ENCODE peak calls at places on chromosome 1, in six cellular contexts. E is GM23248, P is left ventricle myocardium inferior, N is kidney, Y is epithelial cell of prostate, B is mammary epithelial cell. U is an unnamed sample.

GRCh38 chr1:209710098-209710497 is 5.5 kb downstream of the HSD11B1 start:
- DNase-seq in E (peak; percentile 35), P (no peak), N (no peak), Y (no peak), B (no peak), U (no peak)

GRCh38 chr1:28365864-28366263 is 3.7 kb upstream of the PHACTR4 start:
- DNase-seq in E (no peak), P (no peak), N (no peak), Y (no peak), B (peak; percentile 67), U (peak; percentile 91)

GRCh38 chr1:111989531-111990025 is at the start of gene KCND3:
- DNase-seq in E (peak; percentile 66), P (peak; percentile 53), N (peak; percentile 77), Y (no peak), B (peak; percentile 18), U (no peak)

GRCh38 chr1:44895919-44896734 is 53.1 kb upstream of the PTCH2 start:
- DNase-seq in E (no peak), P (no peak), N (no peak), Y (no peak), B (no peak), U (no peak)

GRCh38 chr1:5901841-5902240 is 90.4 kb downstream of the NPHP4 start:
- DNase-seq in E (no peak), P (no peak), N (no peak), Y (no peak), B (no peak), U (no peak)

GRCh38 chr1:28591708-28592313 is at the start of gene RAB42:
- DNase-seq in E (peak; percentile 46), P (peak; percentile 52), N (no peak), Y (no peak), B (no peak), U (no peak)

GRCh38 chr1:154958681-154959447 is 2.7 kb downstream of the PYGO2 start:
- DNase-seq in E (no peak), P (no peak), N (peak; percentile 71), Y (no peak), B (no peak), U (no peak)

GRCh38 chr1:182337736-182338571 is 53.6 kb downstream of the GLUL start:
- DNase-seq in E (no peak), P (peak; percentile 25), N (no peak), Y (no peak), B (no peak), U (no peak)

GRCh38 chr1:109639841-109640184 is 16.1 kb upstream of the GSTM4 start:
- DNase-seq in E (no peak), P (no peak), N (peak; percentile 28), Y (no peak), B (no peak), U (no peak)

GRCh38 chr1:30851286-30851685 is 57.3 kb downstream of the SDC3 start:
- DNase-seq in E (no peak), P (no peak), N (no peak), Y (no peak), B (no peak), U (no peak)
- H3K27ac ChIP-seq in E (no peak overlapping the region), P (peak overlapping the region; percentile 69), N (no peak overlapping the region), Y (no peak overlapping the region), B (no peak overlapping the region), U (no peak overlapping the region)

GRCh38 chr1:231422798-231423309 is 767 bp upstream of the EGLN1 start:
- DNase-seq in E (no peak), P (no peak), N (no peak), Y (no peak), B (no peak), U (no peak)

GRCh38 chr1:231421616-231421970 is 494 bp downstream of the EGLN1 start:
- DNase-seq in E (peak; percentile 74), P (peak; percentile 44), N (peak; percentile 85), Y (no peak), B (peak; percentile 60), U (peak; percentile 57)

GRCh38 chr1:231423648-231424047 is 1.6 kb upstream of the EGLN1 start:
- DNase-seq in E (no peak), P (no peak), N (no peak), Y (no peak), B (no peak), U (peak; percentile 80)

GRCh38 chr1:231420959-231421615 is 1.0 kb downstream of the EGLN1 start:
- DNase-seq in E (peak; percentile 63), P (peak; percentile 48), N (peak; percentile 84), Y (no peak), B (peak; percentile 50), U (peak; percentile 45)

DNA sequence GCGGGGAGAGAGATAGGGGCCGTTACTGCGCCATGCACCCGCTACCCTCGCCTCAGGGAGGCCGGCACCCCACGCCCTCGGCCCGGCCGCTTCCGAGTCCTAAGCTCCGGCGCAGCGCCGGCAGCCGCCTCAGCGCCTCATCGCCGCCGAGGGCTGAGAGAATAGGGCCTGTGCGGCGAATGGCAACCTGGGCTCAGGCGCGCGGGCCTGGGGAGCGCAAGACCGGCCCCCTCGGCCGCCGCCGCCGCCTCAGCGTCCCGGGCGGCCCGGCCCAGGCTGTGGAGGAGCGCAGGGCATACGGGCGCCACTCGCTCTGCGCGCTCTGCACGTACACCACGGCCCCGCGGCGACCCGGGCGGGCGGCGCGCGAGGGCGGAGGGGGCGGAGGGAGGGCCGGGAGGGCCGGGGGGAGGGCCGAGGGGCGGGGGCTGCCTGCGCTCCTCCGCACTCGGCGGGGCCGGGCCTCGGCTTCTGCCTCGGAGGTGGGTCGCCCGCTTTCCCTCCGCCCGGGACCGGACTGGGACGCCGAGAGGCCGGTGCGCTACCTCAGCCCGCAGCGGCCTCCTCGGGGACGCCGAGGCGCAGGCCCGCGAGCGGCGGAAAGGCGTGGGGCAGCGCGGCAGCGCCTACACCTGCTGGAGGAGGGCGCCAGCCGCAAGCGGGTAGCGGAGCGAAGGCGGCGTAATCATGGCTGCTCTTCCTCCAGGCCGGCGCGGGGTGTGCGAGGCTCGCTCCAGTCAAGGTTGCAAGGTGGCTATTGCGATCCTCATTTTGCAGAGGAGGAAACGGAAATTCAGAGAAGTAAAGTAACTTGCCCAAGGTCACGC is at the start of gene EGLN1:
- DNase-seq in E (peak; percentile 88), P (peak; percentile 89), N (peak; percentile 96), Y (peak; percentile 63), B (peak; percentile 87), U (peak; percentile 88)
- H3K27ac ChIP-seq in E (peak within 1 kb of the TSS; percentile 67), P (peak within 1 kb of the TSS; percentile 100), N (peak within 1 kb of the TSS; percentile 97), Y (peak within 1 kb of the TSS; percentile 84), B (peak within 1 kb of the TSS; percentile 63), U (peak within 1 kb of the TSS; percentile 77)

GRCh38 chr1:25616080-25616931 is at the start of gene MAN1C1:
- DNase-seq in E (peak; percentile 88), P (peak; percentile 91), N (peak; percentile 96), Y (no peak), B (peak; percentile 73), U (peak; percentile 85)

GRCh38 chr1:25615563-25616079 is 970 bp upstream of the MAN1C1 start:
- DNase-seq in E (peak; percentile 14), P (no peak), N (no peak), Y (no peak), B (no peak), U (no peak)

GRCh38 chr1:25617626-25618432 is 1.2 kb downstream of the MAN1C1 start:
- DNase-seq in E (peak; percentile 24), P (peak; percentile 32), N (peak; percentile 81), Y (no peak), B (no peak), U (no peak)

GRCh38 chr1:25618433-25618808 is 1.8 kb downstream of the MAN1C1 start:
- DNase-seq in E (no peak), P (no peak), N (no peak), Y (no peak), B (no peak), U (no peak)

GRCh38 chr1:25616932-25617625 is 488 bp downstream of the MAN1C1 start:
- DNase-seq in E (peak; percentile 29), P (peak; percentile 22), N (no peak), Y (no peak), B (peak; percentile 12), U (no peak)
- H3K27ac ChIP-seq in E (no peak overlapping the region), P (peak overlapping the region; percentile 87), N (no peak overlapping the region), Y (no peak overlapping the region), B (no peak overlapping the region), U (no peak overlapping the region)

DNA sequence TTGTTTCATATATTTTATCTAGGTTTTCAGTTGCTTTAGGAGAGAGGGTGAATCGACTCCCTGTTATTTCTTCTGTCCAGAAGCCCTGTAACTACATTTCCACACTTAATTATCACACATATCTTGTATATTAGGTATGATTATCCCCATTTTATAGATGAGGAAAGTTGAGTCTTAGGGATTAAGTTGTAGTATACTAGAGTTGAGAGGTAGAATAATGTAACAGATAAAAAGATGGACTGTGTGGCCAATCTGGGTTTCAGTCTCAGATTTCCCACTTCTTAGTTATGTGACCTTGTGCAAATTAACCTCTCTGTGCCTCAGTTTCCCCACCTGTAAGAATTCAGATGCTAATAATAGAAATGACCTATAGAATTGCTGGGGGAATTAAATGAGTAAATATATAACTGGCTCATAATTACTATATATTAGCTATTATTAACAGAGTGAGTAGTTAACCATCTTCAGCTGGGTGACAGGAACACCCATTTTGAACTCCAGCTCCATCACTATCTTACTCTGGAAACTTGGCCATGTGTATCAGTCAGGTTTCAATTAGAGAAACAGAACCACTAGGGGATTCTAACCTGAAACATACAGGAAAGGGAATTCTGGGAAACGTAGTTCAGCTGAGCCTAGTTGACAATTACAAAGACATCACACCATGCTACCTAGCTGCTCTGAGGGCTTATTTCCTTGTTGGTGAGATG is 20.4 kb upstream of the FOXO6 start:
- DNase-seq in E (no peak), P (no peak), N (no peak), Y (no peak), B (no peak), U (no peak)
- H3K27ac ChIP-seq in E (no peak overlapping the region), P (no peak overlapping the region), N (no peak overlapping the region), Y (no peak overlapping the region), B (no peak overlapping the region), U (no peak overlapping the region)

DNA sequence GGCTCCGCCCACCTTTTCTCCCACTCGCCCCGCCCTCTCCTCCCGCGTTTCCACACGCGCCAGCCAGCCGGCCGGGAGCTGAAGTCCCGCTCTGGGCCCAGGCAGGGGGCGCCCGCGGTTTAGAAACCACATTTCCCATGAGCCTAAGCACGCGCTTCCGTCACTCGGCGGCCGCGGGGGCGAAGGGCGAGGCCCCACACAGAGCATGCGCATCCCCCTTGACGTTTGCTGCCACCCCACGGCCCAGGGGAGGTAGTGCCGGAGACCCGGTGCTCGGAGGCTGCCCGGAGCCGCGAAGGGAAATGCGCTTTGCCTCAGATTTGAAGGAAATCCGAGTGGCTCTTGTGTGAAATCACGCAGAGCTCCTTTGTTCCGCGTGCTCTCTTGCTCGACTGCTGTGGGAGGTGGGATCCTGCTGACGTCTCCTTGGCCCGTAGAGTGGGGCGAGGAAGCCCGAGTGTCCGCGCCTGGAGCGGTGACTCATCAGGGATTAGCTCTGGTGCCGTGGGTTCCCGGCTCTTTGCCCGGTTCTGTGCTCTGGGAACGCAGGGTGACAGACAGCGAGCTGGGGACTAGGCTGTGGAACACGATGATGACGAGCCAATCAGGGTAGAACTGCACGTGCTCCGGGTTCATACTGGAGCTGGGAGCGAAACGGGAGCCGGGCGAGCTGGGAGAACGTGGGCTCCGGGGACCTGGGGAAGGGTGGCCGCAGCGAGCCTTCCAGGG is 406 bp upstream of the B3GALNT2 start:
- DNase-seq in E (peak; percentile 100), P (peak; percentile 100), N (peak; percentile 100), Y (peak; percentile 91), B (peak; percentile 99), U (peak; percentile 95)
- H3K27ac ChIP-seq in E (peak overlapping the region; percentile 98), P (peak overlapping the region; percentile 95), N (peak overlapping the region; percentile 97), Y (peak overlapping the region; percentile 96), B (peak overlapping the region; percentile 97), U (peak overlapping the region; percentile 98)